ENCODE peak calls at places on chromosomes 4 and X, in eight cellular contexts. One of them, this sample, is unnamed.
A peak's percentile ranks its signal among the peaks of the same experiment; 100 is the strongest.

GRCh38 chrX:17412692-17413091 is 37.7 kb downstream of the NHS start:
- DNase-seq in tibial nerve: no peak
- DNase-seq in mesenchymal stem cell: peak; percentile 14
- DNase-seq in Peyer's patch: no peak
- DNase-seq in amygdala: no peak
- DNase-seq in effector memory CD4-positive, alpha-beta T cell: no peak
- DNase-seq in skeletal muscle cell: peak; percentile 38
- DNase-seq in astrocyte of the hippocampus: peak; percentile 60
- DNase-seq in this sample: peak; percentile 54

GRCh38 chr4:98546910-98547544 is 111.4 kb downstream of the TSPAN5 start:
- DNase-seq in tibial nerve: peak; percentile 23
- DNase-seq in Peyer's patch: no peak
- DNase-seq in effector memory CD4-positive, alpha-beta T cell: no peak
- DNase-seq in amygdala: peak; percentile 59
- DNase-seq in skeletal muscle cell: no peak
- DNase-seq in mesenchymal stem cell: no peak
- DNase-seq in astrocyte of the hippocampus: peak; percentile 85
- DNase-seq in this sample: peak; percentile 47

GRCh38 chr4:7353846-7354610 is 80.7 kb downstream of the PSAPL1 start:
- DNase-seq in effector memory CD4-positive, alpha-beta T cell: no peak
- DNase-seq in tibial nerve: no peak
- DNase-seq in astrocyte of the hippocampus: no peak
- DNase-seq in amygdala: no peak
- DNase-seq in mesenchymal stem cell: no peak
- DNase-seq in Peyer's patch: no peak
- DNase-seq in skeletal muscle cell: no peak
- DNase-seq in this sample: no peak

GRCh38 chr4:136861081-136861480 is 671.2 kb downstream of the PCDH18 start:
- DNase-seq in tibial nerve: no peak
- DNase-seq in astrocyte of the hippocampus: peak; percentile 11
- DNase-seq in Peyer's patch: no peak
- DNase-seq in effector memory CD4-positive, alpha-beta T cell: no peak
- DNase-seq in amygdala: no peak
- DNase-seq in mesenchymal stem cell: no peak
- DNase-seq in skeletal muscle cell: no peak
- DNase-seq in this sample: no peak

GRCh38 chr4:26323807-26324206 is 3.0 kb downstream of the RBPJ start:
- DNase-seq in Peyer's patch: no peak
- DNase-seq in astrocyte of the hippocampus: peak; percentile 52
- DNase-seq in tibial nerve: no peak
- DNase-seq in skeletal muscle cell: peak; percentile 32
- DNase-seq in effector memory CD4-positive, alpha-beta T cell: no peak
- DNase-seq in mesenchymal stem cell: no peak
- DNase-seq in amygdala: no peak
- DNase-seq in this sample: peak; percentile 41

GRCh38 chr4:55754754-55755350 is 64.7 kb upstream of the EXOC1L start:
- DNase-seq in Peyer's patch: no peak
- DNase-seq in skeletal muscle cell: peak; percentile 66
- DNase-seq in astrocyte of the hippocampus: no peak
- DNase-seq in amygdala: no peak
- DNase-seq in tibial nerve: no peak
- DNase-seq in mesenchymal stem cell: peak; percentile 67
- DNase-seq in effector memory CD4-positive, alpha-beta T cell: no peak
- DNase-seq in this sample: peak; percentile 25

GRCh38 chr4:1618438-1618837 is 65.7 kb downstream of the FAM53A start:
- DNase-seq in mesenchymal stem cell: no peak
- DNase-seq in tibial nerve: no peak
- DNase-seq in astrocyte of the hippocampus: no peak
- DNase-seq in effector memory CD4-positive, alpha-beta T cell: no peak
- DNase-seq in Peyer's patch: no peak
- DNase-seq in skeletal muscle cell: no peak
- DNase-seq in amygdala: no peak
- DNase-seq in this sample: no peak

GRCh38 chrX:145213504-145213903 is 33.8 kb upstream of the SPANXN1 start:
- DNase-seq in Peyer's patch: no peak
- DNase-seq in mesenchymal stem cell: no peak
- DNase-seq in amygdala: peak; percentile 36
- DNase-seq in tibial nerve: no peak
- DNase-seq in skeletal muscle cell: no peak
- DNase-seq in effector memory CD4-positive, alpha-beta T cell: no peak
- DNase-seq in astrocyte of the hippocampus: peak; percentile 1
- DNase-seq in this sample: no peak

GRCh38 chr4:122542411-122543236 is 78.2 kb downstream of the IL21 start:
- DNase-seq in amygdala: no peak
- DNase-seq in astrocyte of the hippocampus: peak; percentile 20
- DNase-seq in effector memory CD4-positive, alpha-beta T cell: no peak
- DNase-seq in mesenchymal stem cell: peak; percentile 79
- DNase-seq in Peyer's patch: no peak
- DNase-seq in skeletal muscle cell: peak; percentile 63
- DNase-seq in tibial nerve: no peak
- DNase-seq in this sample: peak; percentile 29

GRCh38 chr4:38226170-38226569 is 266.0 kb downstream of the PTTG2 start:
- DNase-seq in amygdala: no peak
- DNase-seq in astrocyte of the hippocampus: no peak
- DNase-seq in tibial nerve: no peak
- DNase-seq in effector memory CD4-positive, alpha-beta T cell: no peak
- DNase-seq in mesenchymal stem cell: no peak
- DNase-seq in Peyer's patch: no peak
- DNase-seq in skeletal muscle cell: no peak
- DNase-seq in this sample: no peak

GRCh38 chr4:179145746-179146530 is 1703.7 kb upstream of the AGA start:
- DNase-seq in mesenchymal stem cell: peak; percentile 7
- DNase-seq in skeletal muscle cell: no peak
- DNase-seq in effector memory CD4-positive, alpha-beta T cell: no peak
- DNase-seq in astrocyte of the hippocampus: peak; percentile 79
- DNase-seq in Peyer's patch: no peak
- DNase-seq in tibial nerve: no peak
- DNase-seq in amygdala: no peak
- DNase-seq in this sample: no peak

GRCh38 chr4:157713342-157713741 is 459.5 kb downstream of the GASK1B start:
- DNase-seq in amygdala: no peak
- DNase-seq in tibial nerve: no peak
- DNase-seq in mesenchymal stem cell: no peak
- DNase-seq in astrocyte of the hippocampus: peak; percentile 3
- DNase-seq in skeletal muscle cell: no peak
- DNase-seq in effector memory CD4-positive, alpha-beta T cell: no peak
- DNase-seq in Peyer's patch: no peak
- DNase-seq in this sample: no peak

GRCh38 chr4:140626982-140627381 is 58.2 kb upstream of the UCP1 start:
- DNase-seq in mesenchymal stem cell: no peak
- DNase-seq in skeletal muscle cell: no peak
- DNase-seq in amygdala: no peak
- DNase-seq in tibial nerve: no peak
- DNase-seq in astrocyte of the hippocampus: no peak
- DNase-seq in Peyer's patch: no peak
- DNase-seq in effector memory CD4-positive, alpha-beta T cell: no peak
- DNase-seq in this sample: no peak

GRCh38 chr4:2867758-2868491 is 24.3 kb downstream of the ADD1 start:
- DNase-seq in effector memory CD4-positive, alpha-beta T cell: no peak
- DNase-seq in mesenchymal stem cell: peak; percentile 77
- DNase-seq in skeletal muscle cell: no peak
- DNase-seq in Peyer's patch: no peak
- DNase-seq in amygdala: peak; percentile 31
- DNase-seq in tibial nerve: no peak
- DNase-seq in astrocyte of the hippocampus: peak; percentile 55
- DNase-seq in this sample: no peak

GRCh38 chr4:47913858-47914218 is 545 bp downstream of the NFXL1 start:
- DNase-seq in mesenchymal stem cell: peak; percentile 26
- DNase-seq in tibial nerve: no peak
- DNase-seq in amygdala: peak; percentile 2
- DNase-seq in effector memory CD4-positive, alpha-beta T cell: peak; percentile 11
- DNase-seq in skeletal muscle cell: no peak
- DNase-seq in astrocyte of the hippocampus: peak; percentile 53
- DNase-seq in Peyer's patch: peak; percentile 66
- DNase-seq in this sample: no peak

GRCh38 chrX:132046533-132046932 is 23.4 kb downstream of the STK26 start:
- DNase-seq in tibial nerve: no peak
- DNase-seq in Peyer's patch: no peak
- DNase-seq in effector memory CD4-positive, alpha-beta T cell: no peak
- DNase-seq in mesenchymal stem cell: no peak
- DNase-seq in skeletal muscle cell: no peak
- DNase-seq in astrocyte of the hippocampus: no peak
- DNase-seq in amygdala: no peak
- DNase-seq in this sample: no peak

GRCh38 chr4:12050357-12050756 is 621.7 kb upstream of the HS3ST1 start:
- DNase-seq in skeletal muscle cell: no peak
- DNase-seq in mesenchymal stem cell: no peak
- DNase-seq in effector memory CD4-positive, alpha-beta T cell: no peak
- DNase-seq in amygdala: no peak
- DNase-seq in astrocyte of the hippocampus: no peak
- DNase-seq in tibial nerve: no peak
- DNase-seq in Peyer's patch: no peak
- DNase-seq in this sample: no peak

This sample was measured in AG09309.